ENCODE peak calls at places on chromosome 18, in six cellular contexts. O is stimulated activated CD8-positive, alpha-beta memory T cell treated with anti-CD3 and anti-CD28 coated beads, Interleukin-2, amount 100 ng/mL, for 48 hours; L is ACHN; M is D341Med; J is HuH-7.5; Q is activated CD4-positive, alpha-beta T cell treated with anti-CD3 and anti-CD28 coated beads for 24 hours. W is an unnamed sample.

GRCh38 chr18:55869965-55870585 is 282.1 kb upstream of the TCF4 start:
- DNase-seq in O (no peak), L (no peak), M (no peak), J (no peak), Q (no peak), W (no peak)

GRCh38 chr18:8277270-8277669 is 332.0 kb upstream of the RAB12 start:
- DNase-seq in O (no peak), L (no peak), M (no peak), J (no peak), Q (no peak), W (no peak)

GRCh38 chr18:75314117-75314516 is 103.5 kb downstream of the TSHZ1 start:
- DNase-seq in O (no peak), L (no peak), M (no peak), J (no peak), Q (no peak), W (no peak)

GRCh38 chr18:74784791-74785190 is 187.1 kb downstream of the ZNF407 start:
- DNase-seq in O (no peak), L (no peak), M (no peak), J (no peak), Q (no peak), W (no peak)

GRCh38 chr18:37445368-37445767 is 120.2 kb downstream of the CELF4 start:
- DNase-seq in O (no peak), L (no peak), M (peak), J (no peak), Q (no peak), W (no peak)

GRCh38 chr18:58525928-58526424 is 102.9 kb downstream of the ALPK2 start:
- DNase-seq in O (no peak), L (no peak), M (no peak), J (no peak), Q (no peak), W (no peak)

GRCh38 chr18:68103561-68103960 is 587.0 kb upstream of the DSEL start:
- DNase-seq in O (no peak), L (no peak), M (no peak), J (no peak), Q (no peak), W (no peak)

GRCh38 chr18:40159141-40160017 is 1795.7 kb upstream of the PIK3C3 start:
- DNase-seq in O (no peak), L (peak), M (peak), J (no peak), Q (no peak), W (no peak)

GRCh38 chr18:32373505-32373904 is 97.2 kb downstream of the GAREM1 start:
- DNase-seq in O (no peak), L (no peak), M (no peak), J (no peak), Q (no peak), W (no peak)

GRCh38 chr18:77177009-77177408 is 44.4 kb upstream of the MBP start:
- DNase-seq in O (no peak), L (no peak), M (no peak), J (no peak), Q (no peak), W (no peak)

GRCh38 chr18:75478996-75479870 is 51.7 kb upstream of the SMIM21 start:
- DNase-seq in O (no peak), L (peak), M (peak), J (no peak), Q (no peak), W (no peak)

GRCh38 chr18:14974576-14974975 is 226.6 kb downstream of the ANKRD30B start:
- DNase-seq in O (no peak), L (peak), M (no peak), J (no peak), Q (no peak), W (no peak)

GRCh38 chr18:78309307-78309706 is 670.3 kb upstream of the SALL3 start:
- DNase-seq in O (no peak), L (no peak), M (no peak), J (no peak), Q (no peak), W (no peak)

GRCh38 chr18:7878265-7879173 is 311.4 kb downstream of the PTPRM start:
- DNase-seq in O (no peak), L (peak), M (no peak), J (no peak), Q (no peak), W (no peak)

GRCh38 chr18:13254971-13255927 is 36.7 kb downstream of the LDLRAD4 start:
- DNase-seq in O (no peak), L (no peak), M (no peak), J (no peak), Q (no peak), W (no peak)

GRCh38 chr18:74303936-74304335 is 11.7 kb upstream of the C18orf63 start:
- DNase-seq in O (no peak), L (peak), M (no peak), J (no peak), Q (no peak), W (no peak)

GRCh38 chr18:54453996-54454395 is 96.3 kb downstream of the C18orf54 start:
- DNase-seq in O (no peak), L (no peak), M (no peak), J (no peak), Q (no peak), W (no peak)

GRCh38 chr18:7641813-7642212 is 74.7 kb downstream of the PTPRM start:
- DNase-seq in O (no peak), L (no peak), M (no peak), J (no peak), Q (no peak), W (no peak)

GRCh38 chr18:80147037-80147417 is 38.0 kb downstream of the ADNP2 start:
- DNase-seq in O (no peak), L (no peak), M (no peak), J (no peak), Q (no peak), W (no peak)

GRCh38 chr18:44840053-44840826 is 159.6 kb downstream of the SETBP1 start:
- DNase-seq in O (no peak), L (no peak), M (no peak), J (no peak), Q (no peak), W (no peak)

GRCh38 chr18:35436076-35436649 is 59.0 kb upstream of the ZNF396 start:
- DNase-seq in O (no peak), L (no peak), M (no peak), J (no peak), Q (no peak), W (no peak)

GRCh38 chr18:24995738-24996137 is 356.2 kb downstream of the ZNF521 start:
- DNase-seq in O (no peak), L (no peak), M (no peak), J (no peak), Q (no peak), W (no peak)

GRCh38 chr18:10744653-10745052 is 218.8 kb downstream of the NAPG start:
- DNase-seq in O (no peak), L (no peak), M (no peak), J (no peak), Q (no peak), W (no peak)

GRCh38 chr18:68766433-68766832 is 31.4 kb upstream of the CCDC102B start:
- DNase-seq in O (no peak), L (no peak), M (no peak), J (no peak), Q (no peak), W (no peak)

GRCh38 chr18:76874643-76875389 is 52.5 kb downstream of the ZNF236 start:
- DNase-seq in O (peak), L (no peak), M (no peak), J (no peak), Q (peak), W (no peak)